ENCODE peak calls at places on chromosomes 13 and 19, in six cellular contexts. B, V, P, T, M and X are unnamed samples.
A peak's percentile ranks its signal among the peaks of the same experiment; 100 is the strongest.

GRCh38 chr13:107457686-107458085 is 757.6 kb downstream of the LIG4 start:
- DNase-seq in B (no peak), V (no peak), P (no peak), T (no peak), M (no peak), X (no peak)

GRCh38 chr13:26956532-26957142 is 196.1 kb upstream of the GPR12 start:
- DNase-seq in B (no peak), V (no peak), P (no peak), T (no peak), M (no peak), X (no peak)

GRCh38 chr19:5800361-5801270 is 4.3 kb upstream of the NRTN start:
- DNase-seq in B (no peak), V (no peak), P (no peak), T (no peak), M (no peak), X (peak; percentile 93)

GRCh38 chr13:74891610-74892009 is 590.4 kb downstream of the TBC1D4 start:
- DNase-seq in B (no peak), V (no peak), P (no peak), T (no peak), M (no peak), X (no peak)

GRCh38 chr13:97298816-97299215 is 76.7 kb downstream of the MBNL2 start:
- DNase-seq in B (no peak), V (no peak), P (no peak), T (no peak), M (no peak), X (no peak)

GRCh38 chr13:82634946-82635345 is 1247.3 kb downstream of the SLITRK1 start:
- DNase-seq in B (no peak), V (no peak), P (no peak), T (no peak), M (no peak), X (no peak)

GRCh38 chr19:15177269-15178116 is 23.3 kb downstream of the NOTCH3 start:
- DNase-seq in B (peak; percentile 92), V (peak; percentile 92), P (peak; percentile 74), T (peak; percentile 87), M (peak; percentile 72), X (peak; percentile 81)

GRCh38 chr19:1668339-1669123 is 16.1 kb upstream of the TCF3 start:
- DNase-seq in B (peak; percentile 10), V (no peak), P (no peak), T (peak; percentile 68), M (no peak), X (no peak)

GRCh38 chr19:51439021-51439465 is 19.2 kb downstream of the SIGLEC8 start:
- DNase-seq in B (no peak), V (no peak), P (peak; percentile 16), T (no peak), M (no peak), X (no peak)

GRCh38 chr19:46783670-46784069 is 4.7 kb downstream of the SLC1A5 start:
- DNase-seq in B (no peak), V (no peak), P (no peak), T (no peak), M (no peak), X (no peak)

GRCh38 chr13:27170521-27171243 is 929 bp downstream of the USP12 start:
- DNase-seq in B (peak; percentile 80), V (peak; percentile 57), P (peak; percentile 21), T (peak; percentile 43), M (no peak), X (peak; percentile 65)

GRCh38 chr13:110245421-110245899 is 61.5 kb downstream of the COL4A1 start:
- DNase-seq in B (no peak), V (no peak), P (no peak), T (no peak), M (no peak), X (no peak)

GRCh38 chr19:5692785-5693194 is 2.7 kb downstream of the RPL36 start:
- DNase-seq in B (no peak), V (no peak), P (no peak), T (no peak), M (no peak), X (no peak)

GRCh38 chr13:75818181-75819110 is 182.3 kb downstream of the LMO7 start:
- DNase-seq in B (no peak), V (no peak), P (no peak), T (no peak), M (no peak), X (no peak)

GRCh38 chr13:80118507-80118906 is 222.4 kb downstream of the SPRY2 start:
- DNase-seq in B (no peak), V (no peak), P (no peak), T (no peak), M (no peak), X (no peak)

GRCh38 chr13:66443926-66444325 is 786.2 kb downstream of the PCDH9 start:
- DNase-seq in B (no peak), V (no peak), P (no peak), T (no peak), M (no peak), X (no peak)

GRCh38 chr19:2782357-2782935 is 627 bp downstream of the SGTA start:
- DNase-seq in B (no peak), V (no peak), P (no peak), T (peak; percentile 23), M (no peak), X (no peak)

GRCh38 chr19:8253678-8254077 is 44.5 kb downstream of the CERS4 start:
- DNase-seq in B (no peak), V (peak; percentile 16), P (no peak), T (no peak), M (no peak), X (no peak)

GRCh38 chr13:114152285-114152645 is 19.8 kb upstream of the RASA3 start:
- DNase-seq in B (no peak), V (no peak), P (no peak), T (no peak), M (no peak), X (no peak)

GRCh38 chr13:39531646-39532045 is 71.3 kb downstream of the LHFPL6 start:
- DNase-seq in B (no peak), V (no peak), P (no peak), T (no peak), M (no peak), X (no peak)

GRCh38 chr13:80132741-80133601 is 208.0 kb downstream of the SPRY2 start:
- DNase-seq in B (no peak), V (peak; percentile 66), P (peak; percentile 44), T (no peak), M (peak; percentile 47), X (peak; percentile 73)

GRCh38 chr13:28620011-28620830 is 38.7 kb upstream of the POMP start:
- DNase-seq in B (no peak), V (no peak), P (no peak), T (no peak), M (no peak), X (no peak)

GRCh38 chr19:3234800-3235199 is 10.3 kb downstream of the CELF5 start:
- DNase-seq in B (peak; percentile 36), V (no peak), P (no peak), T (no peak), M (no peak), X (no peak)